ENCODE peak calls at places on chromosomes 11 and 22, in four cellular contexts. T is WTC11; F is CD4-positive, alpha-beta T cell; B is stimulated activated CD4-positive, alpha-beta T cell treated with anti-CD3 and anti-CD28 coated beads, TNF-alpha, amount 100 ng/mL, for 1 hour. L is an unnamed sample.

GRCh38 chr11:103897156-103897555 is 139.3 kb upstream of the DDI1 start:
- DNase-seq in T (no peak), F (no peak), B (no peak), L (no peak)

GRCh38 chr11:118042126-118042525 is 34.8 kb upstream of the TMPRSS4 start:
- DNase-seq in T (no peak), F (no peak), B (no peak), L (no peak)

GRCh38 chr11:9760180-9760550 is 96.3 kb downstream of the SWAP70 start:
- DNase-seq in B (no peak), T (no peak), F (no peak), L (no peak)

GRCh38 chr22:38017272-38017920 is 33.0 kb upstream of the SOX10 start:
- DNase-seq in F (no peak), B (no peak), T (no peak), L (no peak)

GRCh38 chr11:79461144-79461543 is 20.3 kb upstream of the TENM4 start:
- DNase-seq in F (no peak), T (no peak), B (no peak), L (no peak)

GRCh38 chr11:19929147-19929546 is 216.5 kb downstream of the NAV2 start:
- DNase-seq in T (no peak), B (no peak), F (no peak), L (no peak)

GRCh38 chr11:11422291-11423128 is 69.5 kb upstream of the CSNK2A3 start:
- DNase-seq in F (no peak), T (no peak), B (no peak), L (no peak)

GRCh38 chr11:43517518-43517917 is 158.8 kb downstream of the TTC17 start:
- DNase-seq in T (no peak), F (no peak), B (no peak), L (no peak)

GRCh38 chr11:60953781-60954180 is 1.8 kb upstream of the SLC15A3 start:
- DNase-seq in B (no peak), T (no peak), F (no peak), L (no peak)

GRCh38 chr11:13036235-13036634 is 27.1 kb downstream of the RASSF10 start:
- DNase-seq in T (no peak), B (no peak), F (no peak), L (no peak)

GRCh38 chr11:123430736-123431356 is 777 bp downstream of the GRAMD1B start:
- DNase-seq in T (peak; percentile 64), B (no peak), F (peak; percentile 49), L (peak; percentile 66)

GRCh38 chr11:129215506-129216245 is 23.6 kb upstream of the ARHGAP32 start:
- DNase-seq in F (no peak), T (peak; percentile 14), B (no peak), L (peak; percentile 54)

GRCh38 chr11:116930586-116930985 is 93.2 kb upstream of the APOA1 start:
- DNase-seq in F (no peak), B (no peak), T (no peak), L (no peak)

GRCh38 chr22:46370584-46371373 is 35.3 kb downstream of the TRMU start:
- DNase-seq in B (no peak), T (no peak), F (peak; percentile 26), L (no peak)

GRCh38 chr11:10505278-10506012 is 35.5 kb downstream of the RNF141 start:
- DNase-seq in B (no peak), T (no peak), F (no peak), L (no peak)

L was measured in H9.